ENCODE peak calls at places on chromosome 3, in seven cellular contexts. One of them, this sample, is unnamed.

GRCh38 chr3:103889675-103890074 is 1454.9 kb downstream of the ZPLD1 start:
- DNase-seq in CD14-positive monocyte: no peak
- DNase-seq in mammary epithelial cell: no peak
- DNase-seq in activated CD4-positive, alpha-beta T cell treated with anti-CD3 and anti-CD28 coated beads for 36 hours: no peak
- DNase-seq in mesothelial cell of epicardium: no peak
- DNase-seq in amniotic epithelial cell: no peak
- DNase-seq in foreskin fibroblast: no peak
- DNase-seq in this sample: no peak

GRCh38 chr3:127688022-127688415 is 15.3 kb downstream of the ABTB1 start:
- DNase-seq in CD14-positive monocyte: no peak
- DNase-seq in mammary epithelial cell: no peak
- DNase-seq in activated CD4-positive, alpha-beta T cell treated with anti-CD3 and anti-CD28 coated beads for 36 hours: no peak
- DNase-seq in mesothelial cell of epicardium: no peak
- DNase-seq in amniotic epithelial cell: no peak
- DNase-seq in foreskin fibroblast: no peak
- DNase-seq in this sample: no peak

GRCh38 chr3:49124991-49125670 is 4.5 kb upstream of the USP19 start:
- DNase-seq in CD14-positive monocyte: no peak
- DNase-seq in mammary epithelial cell: no peak
- DNase-seq in activated CD4-positive, alpha-beta T cell treated with anti-CD3 and anti-CD28 coated beads for 36 hours: no peak
- DNase-seq in mesothelial cell of epicardium: no peak
- DNase-seq in amniotic epithelial cell: no peak
- DNase-seq in foreskin fibroblast: no peak
- DNase-seq in this sample: peak

GRCh38 chr3:51940648-51941421 is 869 bp downstream of the RRP9 start:
- DNase-seq in CD14-positive monocyte: no peak
- DNase-seq in mammary epithelial cell: peak
- DNase-seq in activated CD4-positive, alpha-beta T cell treated with anti-CD3 and anti-CD28 coated beads for 36 hours: no peak
- DNase-seq in mesothelial cell of epicardium: no peak
- DNase-seq in amniotic epithelial cell: peak
- DNase-seq in foreskin fibroblast: peak
- DNase-seq in this sample: no peak

GRCh38 chr3:132273043-132273442 is 44.2 kb upstream of the ACP3 start:
- DNase-seq in CD14-positive monocyte: no peak
- DNase-seq in mammary epithelial cell: no peak
- DNase-seq in activated CD4-positive, alpha-beta T cell treated with anti-CD3 and anti-CD28 coated beads for 36 hours: no peak
- DNase-seq in mesothelial cell of epicardium: no peak
- DNase-seq in amniotic epithelial cell: no peak
- DNase-seq in foreskin fibroblast: no peak
- DNase-seq in this sample: no peak

GRCh38 chr3:79872483-79872882 is 104.7 kb upstream of the ROBO1 start:
- DNase-seq in CD14-positive monocyte: no peak
- DNase-seq in mammary epithelial cell: peak
- DNase-seq in activated CD4-positive, alpha-beta T cell treated with anti-CD3 and anti-CD28 coated beads for 36 hours: no peak
- DNase-seq in mesothelial cell of epicardium: no peak
- DNase-seq in amniotic epithelial cell: no peak
- DNase-seq in foreskin fibroblast: peak
- DNase-seq in this sample: no peak

GRCh38 chr3:14649466-14649865 is 2.1 kb upstream of the CCDC174 start:
- DNase-seq in CD14-positive monocyte: no peak
- DNase-seq in mammary epithelial cell: no peak
- DNase-seq in activated CD4-positive, alpha-beta T cell treated with anti-CD3 and anti-CD28 coated beads for 36 hours: no peak
- DNase-seq in mesothelial cell of epicardium: no peak
- DNase-seq in amniotic epithelial cell: no peak
- DNase-seq in foreskin fibroblast: no peak
- DNase-seq in this sample: no peak

GRCh38 chr3:107241217-107241616 is 136.0 kb upstream of the CCDC54 start:
- DNase-seq in CD14-positive monocyte: no peak
- DNase-seq in mammary epithelial cell: peak
- DNase-seq in activated CD4-positive, alpha-beta T cell treated with anti-CD3 and anti-CD28 coated beads for 36 hours: peak
- DNase-seq in mesothelial cell of epicardium: no peak
- DNase-seq in amniotic epithelial cell: no peak
- DNase-seq in foreskin fibroblast: peak
- DNase-seq in this sample: peak

GRCh38 chr3:170999737-171000242 is 26.7 kb downstream of the SLC2A2 start:
- DNase-seq in CD14-positive monocyte: no peak
- DNase-seq in mammary epithelial cell: peak
- DNase-seq in activated CD4-positive, alpha-beta T cell treated with anti-CD3 and anti-CD28 coated beads for 36 hours: no peak
- DNase-seq in mesothelial cell of epicardium: no peak
- DNase-seq in amniotic epithelial cell: peak
- DNase-seq in foreskin fibroblast: peak
- DNase-seq in this sample: no peak

GRCh38 chr3:101099791-101100190 is 106.6 kb upstream of the ABI3BP start:
- DNase-seq in CD14-positive monocyte: no peak
- DNase-seq in mammary epithelial cell: no peak
- DNase-seq in activated CD4-positive, alpha-beta T cell treated with anti-CD3 and anti-CD28 coated beads for 36 hours: no peak
- DNase-seq in mesothelial cell of epicardium: no peak
- DNase-seq in amniotic epithelial cell: no peak
- DNase-seq in foreskin fibroblast: no peak
- DNase-seq in this sample: no peak

GRCh38 chr3:172658344-172659245 is 52.3 kb downstream of the NCEH1 start:
- DNase-seq in CD14-positive monocyte: no peak
- DNase-seq in mammary epithelial cell: peak
- DNase-seq in activated CD4-positive, alpha-beta T cell treated with anti-CD3 and anti-CD28 coated beads for 36 hours: no peak
- DNase-seq in mesothelial cell of epicardium: no peak
- DNase-seq in amniotic epithelial cell: peak
- DNase-seq in foreskin fibroblast: peak
- DNase-seq in this sample: no peak

GRCh38 chr3:14898929-14899328 is 48.5 kb upstream of the NR2C2 start:
- DNase-seq in CD14-positive monocyte: no peak
- DNase-seq in mammary epithelial cell: no peak
- DNase-seq in activated CD4-positive, alpha-beta T cell treated with anti-CD3 and anti-CD28 coated beads for 36 hours: no peak
- DNase-seq in mesothelial cell of epicardium: no peak
- DNase-seq in amniotic epithelial cell: no peak
- DNase-seq in foreskin fibroblast: no peak
- DNase-seq in this sample: no peak

GRCh38 chr3:160226026-160226739 is 961 bp downstream of the C3orf80 start:
- DNase-seq in CD14-positive monocyte: no peak
- DNase-seq in mammary epithelial cell: no peak
- DNase-seq in activated CD4-positive, alpha-beta T cell treated with anti-CD3 and anti-CD28 coated beads for 36 hours: peak
- DNase-seq in mesothelial cell of epicardium: no peak
- DNase-seq in amniotic epithelial cell: no peak
- DNase-seq in foreskin fibroblast: peak
- DNase-seq in this sample: peak

GRCh38 chr3:47824541-47825473 is 21.9 kb downstream of the DHX30 start:
- DNase-seq in CD14-positive monocyte: peak
- DNase-seq in mammary epithelial cell: peak
- DNase-seq in activated CD4-positive, alpha-beta T cell treated with anti-CD3 and anti-CD28 coated beads for 36 hours: peak
- DNase-seq in mesothelial cell of epicardium: peak
- DNase-seq in amniotic epithelial cell: peak
- DNase-seq in foreskin fibroblast: peak
- DNase-seq in this sample: peak

GRCh38 chr3:107598926-107599754 is 76.4 kb downstream of the BBX start:
- DNase-seq in CD14-positive monocyte: peak
- DNase-seq in mammary epithelial cell: peak
- DNase-seq in activated CD4-positive, alpha-beta T cell treated with anti-CD3 and anti-CD28 coated beads for 36 hours: peak
- DNase-seq in mesothelial cell of epicardium: no peak
- DNase-seq in amniotic epithelial cell: peak
- DNase-seq in foreskin fibroblast: peak
- DNase-seq in this sample: peak